ENCODE peak calls at places on chromosome 12, in eight cellular contexts. T is left ventricle myocardium inferior; F is K562; A is psoas muscle; D is CD8-positive, alpha-beta memory T cell; J is ovary; X is stomach; B is thoracic aorta. L is an unnamed sample. For H3K36me3, the result is how much of the 10 kb centered on the place peaks cover.

GRCh38 chr12:108793756-108794441 is 62.6 kb upstream of the CORO1C start:
- DNase-seq in X (no peak), J (no peak), B (no peak), D (no peak), A (no peak), T (peak), F (no peak), L (peak)

GRCh38 chr12:10364839-10365681 is 24.8 kb downstream of the KLRK1 start:
- DNase-seq in B (no peak), T (peak), D (peak), A (peak), F (peak), J (peak), X (peak), L (peak)

GRCh38 chr12:108821407-108822397 is 35.7 kb downstream of the SSH1 start:
- DNase-seq in B (no peak), A (no peak), D (no peak), J (no peak), F (peak), X (no peak), T (no peak), L (no peak)

GRCh38 chr12:107663277-107663676 is 22.3 kb upstream of the PWP1 start:
- DNase-seq in B (no peak), A (no peak), F (no peak), X (no peak), D (no peak), J (no peak), T (no peak), L (no peak)

GRCh38 chr12:130879212-130879686 is 7.4 kb downstream of the RAN start:
- DNase-seq in X (no peak), A (no peak), B (no peak), T (no peak), D (no peak), J (no peak), F (peak), L (no peak)

GRCh38 chr12:112870267-112870980 is 36.3 kb upstream of the OAS1 start:
- DNase-seq in A (no peak), X (no peak), T (no peak), B (no peak), J (no peak), D (no peak), F (no peak), L (no peak)

GRCh38 chr12:131167334-131167733 is 213.6 kb downstream of the ADGRD1 start:
- DNase-seq in A (no peak), X (no peak), F (no peak), B (no peak), T (no peak), D (no peak), J (peak), L (no peak)

GRCh38 chr12:89117448-89118034 is 234.8 kb downstream of the DUSP6 start:
- DNase-seq in T (no peak), X (peak), F (peak), J (no peak), D (no peak), A (no peak), B (no peak), L (no peak)

GRCh38 chr12:119704065-119704747 is 36.3 kb downstream of the PRKAB1 start:
- DNase-seq in X (no peak), T (peak), D (no peak), J (no peak), A (peak), F (no peak), B (no peak), L (peak)

GRCh38 chr12:104420868-104421267 is 35.9 kb upstream of the CHST11 start:
- DNase-seq in F (no peak), J (no peak), T (no peak), X (no peak), D (no peak), B (no peak), A (no peak), L (no peak)

GRCh38 chr12:53791735-53792326 is 40.1 kb upstream of the CISTR start:
- DNase-seq in B (no peak), T (no peak), X (peak), J (no peak), F (peak), D (peak), A (no peak), L (no peak)

GRCh38 chr12:9634177-9634803 is 26.6 kb upstream of the KLRB1 start:
- DNase-seq in F (peak), B (no peak), A (no peak), D (peak), T (no peak), X (peak), J (no peak), L (no peak)

GRCh38 chr12:130876758-130877157 is 4.9 kb downstream of the RAN start:
- DNase-seq in T (no peak), F (no peak), A (no peak), J (no peak), X (no peak), D (no peak), B (no peak), L (no peak)

GRCh38 chr12:69816082-69816481 is 8.9 kb upstream of the MYRFL start:
- DNase-seq in F (no peak), T (no peak), A (no peak), D (no peak), J (no peak), X (no peak), B (no peak), L (no peak)

GRCh38 chr12:129109174-129110001 is 256.1 kb downstream of the GLT1D1 start:
- DNase-seq in J (no peak), A (no peak), B (no peak), D (no peak), F (peak), X (no peak), T (no peak), L (no peak)

GRCh38 chr12:118068361-118068958 is 7.5 kb upstream of the WSB2 start:
- DNase-seq in J (no peak), T (no peak), A (no peak), F (no peak), B (no peak), D (no peak), X (no peak), L (no peak)
- H3K36me3 ChIP-seq in J (under half), T (under half), A (half or more), F (under half), B (under half), D (under half), X (under half), L (under half)

DNA sequence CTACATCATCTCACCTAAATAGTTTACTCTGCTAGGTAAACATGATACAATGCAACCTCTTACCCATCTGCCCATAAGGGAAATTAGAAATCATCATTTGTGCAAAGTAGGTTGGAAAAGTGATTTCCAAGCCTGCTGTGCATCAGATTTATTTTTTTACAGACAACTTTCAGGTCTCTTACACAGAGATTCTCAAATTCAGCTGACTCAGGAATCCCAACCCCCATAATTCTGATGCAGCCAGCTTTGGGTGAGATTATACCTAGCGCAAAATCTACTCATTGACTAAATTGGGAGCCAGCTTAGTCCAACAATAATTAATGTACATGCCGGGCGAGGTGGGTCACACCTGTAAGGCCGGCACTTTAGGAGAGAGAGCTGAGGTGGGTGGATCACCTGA is 8.5 kb downstream of the SLC2A3 start:
- DNase-seq in X (no peak), F (no peak), A (no peak), J (no peak), B (no peak), D (no peak), T (no peak), L (no peak)
- H3K36me3 ChIP-seq in X (half or more), F (half or more), A (half or more), J (under half), B (under half), D (half or more), T (half or more), L (half or more)

GRCh38 chr12:110754101-110754793 is 11.6 kb upstream of the PPP1CC start:
- DNase-seq in J (no peak), B (no peak), F (no peak), A (peak), D (no peak), T (peak), X (no peak), L (peak)

GRCh38 chr12:110750784-110751461 is 8.2 kb upstream of the PPP1CC start:
- DNase-seq in F (no peak), T (no peak), J (no peak), B (no peak), D (no peak), A (peak), X (no peak), L (no peak)

GRCh38 chr12:110760204-110760609 is 17.5 kb upstream of the PPP1CC start:
- DNase-seq in F (peak), X (no peak), B (no peak), D (no peak), J (no peak), A (no peak), T (no peak), L (no peak)

GRCh38 chr12:110758922-110759321 is 16.2 kb upstream of the PPP1CC start:
- DNase-seq in X (no peak), T (no peak), J (no peak), D (no peak), F (no peak), B (no peak), A (no peak), L (no peak)

GRCh38 chr12:110756611-110757010 is 13.9 kb upstream of the PPP1CC start:
- DNase-seq in B (no peak), T (no peak), F (no peak), J (no peak), X (no peak), D (no peak), A (no peak), L (no peak)
- H3K36me3 ChIP-seq in B (under half), T (under half), F (under half), J (under half), X (under half), D (under half), A (under half), L (under half)

GRCh38 chr12:124358572-124358971 is 63.7 kb downstream of the RFLNA start:
- DNase-seq in F (no peak), B (no peak), J (no peak), A (no peak), D (no peak), X (no peak), T (no peak), L (no peak)
- H3K36me3 ChIP-seq in F (half or more), B (half or more), J (under half), A (half or more), D (under half), X (half or more), T (half or more), L (half or more)